ENCODE peak calls at places on chromosome 17, in seven cellular contexts. M is GM23338; Y is CD4-positive, CD25-positive, alpha-beta regulatory T cell; S is effector memory CD4-positive, alpha-beta T cell; J is tibial artery; W is pancreas; G is esophagus muscularis mucosa. Q is an unnamed sample.

GRCh38 chr17:38605852-38606645 is at the start of gene SRCIN1:
- DNase-seq in M (peak; percentile 73), Y (no peak), S (no peak), J (no peak), W (peak; percentile 69), G (no peak), Q (peak; percentile 13)

GRCh38 chr17:52150935-52151334 is 7.6 kb downstream of the CA10 start:
- DNase-seq in M (no peak), Y (no peak), S (no peak), J (no peak), W (no peak), G (no peak), Q (no peak)

GRCh38 chr17:7950578-7950977 is 18.6 kb downstream of the CNTROB start:
- DNase-seq in M (no peak), Y (no peak), S (no peak), J (no peak), W (no peak), G (no peak), Q (no peak)

GRCh38 chr17:78923660-78924453 is 1.3 kb downstream of the TIMP2 start:
- DNase-seq in M (peak; percentile 76), Y (peak; percentile 46), S (peak; percentile 33), J (peak; percentile 68), W (peak; percentile 95), G (no peak), Q (no peak)

GRCh38 chr17:41530062-41531048 is 2.2 kb upstream of the KRT19 start:
- DNase-seq in M (no peak), Y (no peak), S (no peak), J (no peak), W (no peak), G (no peak), Q (peak; percentile 91)

GRCh38 chr17:79813826-79814623 is 17.1 kb upstream of the CBX8 start:
- DNase-seq in M (peak; percentile 69), Y (no peak), S (no peak), J (no peak), W (no peak), G (no peak), Q (no peak)

GRCh38 chr17:1153795-1154546 is 25.8 kb downstream of the ABR start:
- DNase-seq in M (peak; percentile 87), Y (no peak), S (no peak), J (peak; percentile 76), W (peak; percentile 24), G (no peak), Q (peak; percentile 24)

GRCh38 chr17:28735242-28735722 is 6.7 kb downstream of the NEK8 start:
- DNase-seq in M (no peak), Y (no peak), S (no peak), J (no peak), W (no peak), G (no peak), Q (no peak)

GRCh38 chr17:15233971-15234370 is 31.2 kb downstream of the PMP22 start:
- DNase-seq in M (no peak), Y (no peak), S (no peak), J (no peak), W (no peak), G (no peak), Q (no peak)

GRCh38 chr17:183021-183420 is 1.6 kb upstream of the DOC2B start:
- DNase-seq in M (no peak), Y (no peak), S (no peak), J (no peak), W (peak; percentile 50), G (no peak), Q (no peak)

GRCh38 chr17:72687941-72688340 is 404.5 kb downstream of the SLC39A11 start:
- DNase-seq in M (no peak), Y (no peak), S (no peak), J (no peak), W (no peak), G (no peak), Q (no peak)

GRCh38 chr17:31699281-31699680 is 159.8 kb downstream of the COPRS start:
- DNase-seq in M (no peak), Y (no peak), S (no peak), J (no peak), W (no peak), G (no peak), Q (no peak)

GRCh38 chr17:64326420-64327054 is 63.5 kb upstream of the TEX2 start:
- DNase-seq in M (no peak), Y (no peak), S (no peak), J (peak; percentile 92), W (no peak), G (no peak), Q (peak; percentile 96)

GRCh38 chr17:42422412-42422957 is 571 bp downstream of the CAVIN1 start:
- DNase-seq in M (peak; percentile 70), Y (no peak), S (no peak), J (no peak), W (no peak), G (no peak), Q (peak; percentile 35)

GRCh38 chr17:36877774-36878173 is 59.5 kb upstream of the LHX1 start:
- DNase-seq in M (peak; percentile 32), Y (no peak), S (no peak), J (no peak), W (no peak), G (no peak), Q (peak; percentile 66)
- H3K27me3 ChIP-seq in M (no peaks in the 10 kb centered on the region), Y (no peaks in the 10 kb centered on the region), S (no peaks in the 10 kb centered on the region), J (no peaks in the 10 kb centered on the region), W (no peaks in the 10 kb centered on the region), G (peaks cover 61% of the 10 kb centered on the region), Q (no peaks in the 10 kb centered on the region)

DNA sequence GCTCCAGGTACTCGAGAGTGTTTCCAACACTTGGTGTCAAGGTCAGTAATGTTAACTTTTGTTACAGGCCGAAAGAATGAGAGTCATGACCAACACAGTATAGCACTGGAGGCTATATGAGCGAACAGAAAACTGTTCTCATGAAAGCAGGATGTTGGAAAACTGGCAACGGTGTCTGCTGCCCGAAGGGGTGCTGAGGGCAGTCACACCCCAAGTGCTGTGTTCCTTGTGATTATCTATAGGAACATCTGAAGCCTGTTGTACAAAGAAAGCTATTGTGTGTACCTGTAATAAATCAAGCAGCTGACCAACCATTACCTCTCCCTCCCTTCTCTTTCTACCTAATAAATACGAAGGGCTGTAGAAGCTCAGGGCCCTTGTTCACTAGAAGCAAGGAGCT is 7.8 kb downstream of the CD300LD start:
- DNase-seq in M (no peak), Y (no peak), S (no peak), J (no peak), W (no peak), G (no peak), Q (no peak)
- H3K27me3 ChIP-seq in M (no peaks in the 10 kb centered on the region), Y (no peaks in the 10 kb centered on the region), S (no peaks in the 10 kb centered on the region), J (no peaks in the 10 kb centered on the region), W (no peaks in the 10 kb centered on the region), G (no peaks in the 10 kb centered on the region), Q (no peaks in the 10 kb centered on the region)

DNA sequence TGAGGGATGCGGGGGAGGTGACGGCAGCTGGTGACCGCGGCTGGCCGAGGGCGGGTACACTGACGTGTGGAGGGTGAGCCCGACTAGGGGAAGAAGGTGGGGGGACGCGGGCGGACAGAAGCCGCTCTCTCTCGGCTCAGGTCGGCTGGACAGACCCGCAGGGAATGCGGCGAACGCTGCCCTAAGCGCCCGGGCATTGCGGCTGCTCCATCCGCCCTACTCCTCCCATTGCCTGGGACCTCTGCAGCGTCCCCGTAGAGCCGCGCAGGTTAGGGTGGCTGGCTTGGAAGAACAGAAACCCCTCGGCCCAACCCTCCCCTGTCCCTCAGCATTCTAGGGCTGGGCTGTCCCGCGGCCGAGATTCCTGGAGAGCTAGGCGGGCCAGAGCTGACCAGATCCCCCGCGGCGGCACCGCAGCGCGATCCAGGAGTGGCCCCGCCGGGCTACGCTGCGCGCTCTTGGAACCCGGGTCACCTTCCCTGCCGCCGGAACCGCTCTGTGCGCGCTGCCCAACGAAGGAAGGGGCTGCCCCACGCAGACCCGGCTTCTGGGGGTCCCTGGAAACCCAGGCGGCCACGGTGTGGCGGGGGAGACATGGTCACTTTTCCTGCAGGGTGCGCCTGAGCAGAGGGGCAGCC is 3.0 kb downstream of the DLX4 start:
- DNase-seq in M (peak; percentile 52), Y (no peak), S (no peak), J (no peak), W (no peak), G (no peak), Q (peak; percentile 23)
- H3K27me3 ChIP-seq in M (peaks cover 99% of the 10 kb centered on the region), Y (peaks cover 38% of the 10 kb centered on the region), S (peaks cover 60% of the 10 kb centered on the region), J (peaks cover 12% of the 10 kb centered on the region), W (no peaks in the 10 kb centered on the region), G (peaks cover 100% of the 10 kb centered on the region), Q (peaks cover 98% of the 10 kb centered on the region)

DNA sequence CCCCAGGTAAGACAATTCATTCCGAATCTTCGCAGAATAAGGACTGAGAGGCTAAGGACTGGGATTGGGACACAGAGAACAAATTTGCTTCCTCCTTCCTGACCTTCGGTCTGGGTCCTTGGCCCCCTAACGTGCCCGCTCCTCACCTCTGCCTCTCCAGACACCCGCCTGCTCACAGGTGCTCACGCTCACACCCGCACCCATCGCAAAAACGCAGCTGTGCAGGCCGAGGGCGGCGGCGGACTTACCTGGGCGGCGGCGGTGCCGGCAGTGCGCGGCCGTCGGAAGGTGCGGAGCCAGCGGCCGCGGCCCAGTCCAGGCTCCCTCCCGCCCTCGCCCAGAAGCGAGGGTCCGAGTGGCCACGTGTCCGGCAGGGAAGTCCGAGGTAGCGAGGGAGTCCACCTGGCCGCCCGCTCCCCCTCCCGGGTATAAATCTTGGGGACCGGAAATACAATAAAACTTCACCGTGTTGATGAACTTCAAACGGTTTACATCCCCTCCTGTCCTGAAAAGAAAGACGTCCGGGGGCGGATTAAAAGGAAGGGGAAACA is 7.2 kb upstream of the HOXB9 start:
- DNase-seq in M (peak; percentile 46), Y (no peak), S (no peak), J (no peak), W (no peak), G (no peak), Q (no peak)
- H3K27me3 ChIP-seq in M (peaks cover 100% of the 10 kb centered on the region), Y (peaks cover 66% of the 10 kb centered on the region), S (peaks cover 85% of the 10 kb centered on the region), J (no peaks in the 10 kb centered on the region), W (peaks cover 11% of the 10 kb centered on the region), G (peaks cover 100% of the 10 kb centered on the region), Q (peaks cover 100% of the 10 kb centered on the region)

GRCh38 chr17:76538281-76538931 is 897 bp upstream of the CYGB start:
- DNase-seq in M (peak; percentile 44), Y (no peak), S (no peak), J (no peak), W (no peak), G (no peak), Q (no peak)
- H3K27me3 ChIP-seq in M (peaks cover 47% of the 10 kb centered on the region), Y (peaks cover 8% of the 10 kb centered on the region), S (peaks cover 25% of the 10 kb centered on the region), J (no peaks in the 10 kb centered on the region), W (no peaks in the 10 kb centered on the region), G (peaks cover 63% of the 10 kb centered on the region), Q (peaks cover 31% of the 10 kb centered on the region)

GRCh38 chr17:81289627-81290026 is 5.5 kb downstream of the SLC38A10 start:
- DNase-seq in M (no peak), Y (no peak), S (no peak), J (no peak), W (no peak), G (no peak), Q (no peak)
- H3K27me3 ChIP-seq in M (no peaks in the 10 kb centered on the region), Y (no peaks in the 10 kb centered on the region), S (no peaks in the 10 kb centered on the region), J (no peaks in the 10 kb centered on the region), W (no peaks in the 10 kb centered on the region), G (no peaks in the 10 kb centered on the region), Q (no peaks in the 10 kb centered on the region)

GRCh38 chr17:74854792-74855191 is 4.9 kb downstream of the GRIN2C start:
- DNase-seq in M (no peak), Y (no peak), S (no peak), J (no peak), W (no peak), G (no peak), Q (no peak)
- H3K27me3 ChIP-seq in M (peaks cover 97% of the 10 kb centered on the region), Y (peaks cover 15% of the 10 kb centered on the region), S (peaks cover 21% of the 10 kb centered on the region), J (no peaks in the 10 kb centered on the region), W (no peaks in the 10 kb centered on the region), G (peaks cover 100% of the 10 kb centered on the region), Q (peaks cover 97% of the 10 kb centered on the region)

GRCh38 chr17:45828171-45829133 is 16.2 kb upstream of the SPPL2C start:
- DNase-seq in M (no peak), Y (no peak), S (no peak), J (no peak), W (no peak), G (no peak), Q (no peak)
- H3K27me3 ChIP-seq in M (no peaks in the 10 kb centered on the region), Y (no peaks in the 10 kb centered on the region), S (no peaks in the 10 kb centered on the region), J (no peaks in the 10 kb centered on the region), W (no peaks in the 10 kb centered on the region), G (peaks cover 80% of the 10 kb centered on the region), Q (no peaks in the 10 kb centered on the region)

GRCh38 chr17:56358651-56359050 is 205.4 kb downstream of the ANKFN1 start:
- DNase-seq in M (no peak), Y (no peak), S (no peak), J (no peak), W (no peak), G (no peak), Q (no peak)
- H3K27me3 ChIP-seq in M (no peaks in the 10 kb centered on the region), Y (peaks cover 3% of the 10 kb centered on the region), S (no peaks in the 10 kb centered on the region), J (no peaks in the 10 kb centered on the region), W (no peaks in the 10 kb centered on the region), G (no peaks in the 10 kb centered on the region), Q (no peaks in the 10 kb centered on the region)